ENCODE peak calls at places on chromosome 10, in four cellular contexts. One of them, this sample, is unnamed.

GRCh38 chr10:28975891-28976471 is 298.7 kb downstream of the BAMBI start:
- DNase-seq in HepG2: peak
- DNase-seq in GM12878: no peak
- DNase-seq in H1: no peak
- DNase-seq in this sample: no peak

GRCh38 chr10:23001901-23002516 is 74.2 kb downstream of the ARMC3 start:
- DNase-seq in HepG2: no peak
- DNase-seq in GM12878: no peak
- DNase-seq in H1: peak
- DNase-seq in this sample: no peak

GRCh38 chr10:102342958-102343357 is 52.5 kb upstream of the NFKB2 start:
- DNase-seq in HepG2: no peak
- DNase-seq in GM12878: no peak
- DNase-seq in H1: no peak
- DNase-seq in this sample: no peak

GRCh38 chr10:97277551-97277950 is 14.9 kb downstream of the ARHGAP19 start:
- DNase-seq in HepG2: no peak
- DNase-seq in GM12878: no peak
- DNase-seq in H1: no peak
- DNase-seq in this sample: no peak

GRCh38 chr10:21401196-21401595 is 124.3 kb downstream of the SKIDA1 start:
- DNase-seq in HepG2: no peak
- DNase-seq in GM12878: no peak
- DNase-seq in H1: no peak
- DNase-seq in this sample: no peak

GRCh38 chr10:84177541-84178386 is 4.2 kb downstream of the GPR15LG start:
- DNase-seq in HepG2: no peak
- DNase-seq in GM12878: no peak
- DNase-seq in H1: no peak
- DNase-seq in this sample: no peak

GRCh38 chr10:62249974-62250373 is 18.7 kb downstream of the RTKN2 start:
- DNase-seq in HepG2: no peak
- DNase-seq in GM12878: no peak
- DNase-seq in H1: no peak
- DNase-seq in this sample: no peak

GRCh38 chr10:4131407-4132215 is 346.6 kb upstream of the KLF6 start:
- DNase-seq in HepG2: no peak
- DNase-seq in GM12878: peak
- DNase-seq in H1: no peak
- DNase-seq in this sample: no peak

GRCh38 chr10:98956576-98957260 is 278.9 kb downstream of the HPSE2 start:
- DNase-seq in HepG2: no peak
- DNase-seq in GM12878: no peak
- DNase-seq in H1: no peak
- DNase-seq in this sample: no peak

GRCh38 chr10:52466464-52466863 is 152.4 kb downstream of the DKK1 start:
- DNase-seq in HepG2: no peak
- DNase-seq in GM12878: no peak
- DNase-seq in H1: no peak
- DNase-seq in this sample: no peak

GRCh38 chr10:86971146-86971991 is 3.1 kb downstream of the ADIRF start:
- DNase-seq in HepG2: no peak
- DNase-seq in GM12878: peak
- DNase-seq in H1: peak
- DNase-seq in this sample: peak
- TF ChIP-seq TAF1 in HepG2: no peak
- TF ChIP-seq TAF1 in GM12878: peak
- TF ChIP-seq TAF1 in H1: peak
- TF ChIP-seq TAF1 in this sample: no peak

DNA sequence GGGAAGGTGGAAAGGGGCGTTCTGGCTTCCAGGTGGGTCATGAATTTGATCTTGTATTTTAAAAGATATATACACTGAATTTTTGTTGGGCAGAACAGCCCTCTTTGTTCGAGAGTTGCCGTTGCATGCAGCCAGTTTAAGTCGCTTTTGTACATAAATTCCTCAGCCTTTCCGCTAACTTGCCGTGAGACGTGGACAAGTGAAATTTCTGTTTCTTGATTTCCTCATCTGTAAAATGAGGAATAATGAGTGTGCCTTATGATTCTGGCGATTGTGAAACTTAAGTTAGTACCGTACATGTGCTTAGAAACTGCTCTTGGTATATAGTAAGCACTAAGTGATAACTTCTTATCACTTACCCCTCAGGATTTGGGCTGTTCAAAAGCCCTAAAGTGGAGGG is 1.3 kb downstream of the CCNJ start:
- DNase-seq in HepG2: peak
- DNase-seq in GM12878: no peak
- DNase-seq in H1: no peak
- DNase-seq in this sample: no peak
- TF ChIP-seq POLR2A in HepG2: no peak
- TF ChIP-seq POLR2A in GM12878: no peak
- TF ChIP-seq POLR2A in H1: no peak
- TF ChIP-seq POLR2A in this sample: no peak

GRCh38 chr10:44651395-44651661 is 259.8 kb upstream of the TMEM72 start:
- DNase-seq in HepG2: no peak
- DNase-seq in GM12878: no peak
- DNase-seq in H1: no peak
- DNase-seq in this sample: no peak

GRCh38 chr10:44650576-44651394 is 260.4 kb upstream of the TMEM72 start:
- DNase-seq in HepG2: no peak
- DNase-seq in GM12878: no peak
- DNase-seq in H1: no peak
- DNase-seq in this sample: no peak

GRCh38 chr10:44647473-44647872 is 262.6 kb upstream of the CXCL12 start:
- DNase-seq in HepG2: no peak
- DNase-seq in GM12878: no peak
- DNase-seq in H1: no peak
- DNase-seq in this sample: no peak

GRCh38 chr10:44648691-44649090 is 262.4 kb upstream of the TMEM72 start:
- DNase-seq in HepG2: no peak
- DNase-seq in GM12878: no peak
- DNase-seq in H1: no peak
- DNase-seq in this sample: no peak

DNA sequence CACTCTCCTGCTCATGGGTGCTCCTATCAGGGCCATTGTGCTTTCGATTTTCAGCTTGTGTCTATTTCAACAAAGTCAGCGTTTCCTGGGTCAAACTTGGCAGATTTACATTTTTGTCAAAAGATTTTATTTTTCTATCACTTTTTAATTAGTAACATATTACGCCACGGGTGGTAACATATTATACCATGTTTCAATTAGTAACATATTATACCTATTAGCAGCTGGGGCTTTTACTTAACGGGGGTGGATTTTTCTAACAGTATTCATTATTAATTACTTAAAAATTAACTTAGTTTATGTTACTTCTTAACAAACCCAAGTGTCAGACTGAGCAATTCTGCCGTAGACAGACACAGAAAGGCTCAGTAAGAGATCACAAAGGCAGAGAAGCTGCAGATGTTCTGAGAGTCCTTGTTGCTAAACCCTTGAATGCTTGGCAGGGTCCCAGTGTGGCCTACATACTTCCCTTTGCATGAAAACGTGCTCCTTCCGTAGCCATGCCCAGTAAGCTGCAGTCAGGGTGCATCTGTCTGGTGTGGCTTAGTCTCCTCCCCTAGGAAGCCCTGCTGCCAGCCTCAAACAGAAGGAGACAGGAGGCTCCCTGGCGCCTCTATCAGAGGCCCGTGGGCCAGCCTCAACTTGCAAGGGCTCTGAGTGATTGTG is 263.1 kb upstream of the CXCL12 start:
- DNase-seq in HepG2: no peak
- DNase-seq in GM12878: peak
- DNase-seq in H1: no peak
- DNase-seq in this sample: no peak
- TF ChIP-seq TAF1 in HepG2: no peak
- TF ChIP-seq TAF1 in GM12878: no peak
- TF ChIP-seq TAF1 in H1: no peak
- TF ChIP-seq TAF1 in this sample: no peak

GRCh38 chr10:109979215-109979614 is 28.6 kb upstream of the ADD3 start:
- DNase-seq in HepG2: no peak
- DNase-seq in GM12878: no peak
- DNase-seq in H1: no peak
- DNase-seq in this sample: no peak
- TF ChIP-seq POLR2A in HepG2: no peak
- TF ChIP-seq POLR2A in GM12878: no peak
- TF ChIP-seq POLR2A in H1: no peak
- TF ChIP-seq POLR2A in this sample: no peak

DNA sequence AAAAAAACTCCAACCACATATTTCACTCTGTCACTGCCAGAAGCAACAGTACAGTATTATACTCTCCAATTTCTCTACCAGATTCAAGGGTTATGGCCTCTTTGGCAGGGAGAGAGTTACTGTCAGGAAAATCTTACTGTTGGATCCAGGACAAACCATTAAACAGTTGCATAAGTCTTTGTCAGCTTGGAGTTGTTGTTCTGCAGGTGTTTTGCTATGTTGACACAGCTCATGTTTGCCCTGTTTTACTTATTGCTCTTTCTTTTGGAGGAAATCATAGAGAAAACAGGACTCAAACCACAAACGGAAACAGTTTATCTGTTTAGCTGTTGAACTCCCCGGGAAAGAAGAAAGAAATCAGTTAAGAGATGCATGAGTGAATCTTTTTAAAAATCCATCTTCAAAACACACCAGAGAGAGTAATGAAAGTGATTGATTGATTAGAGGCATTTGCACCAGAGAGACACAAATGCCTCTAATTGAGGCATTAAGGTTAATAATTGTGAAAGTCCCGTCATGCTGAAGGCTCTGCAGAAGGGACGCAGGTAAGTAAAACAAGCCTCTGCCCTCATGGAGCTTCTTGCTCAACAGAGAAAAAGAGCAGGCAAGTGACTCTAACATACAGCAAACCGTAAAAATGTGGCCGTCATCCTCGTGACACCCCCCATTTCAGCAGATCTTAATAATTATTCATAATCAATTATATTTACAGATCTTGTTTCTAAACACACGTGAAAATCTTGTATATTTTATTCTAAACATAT is 38.7 kb upstream of the ARHGAP21 start:
- DNase-seq in HepG2: no peak
- DNase-seq in GM12878: no peak
- DNase-seq in H1: no peak
- DNase-seq in this sample: no peak
- TF ChIP-seq TAF1 in HepG2: no peak
- TF ChIP-seq TAF1 in GM12878: no peak
- TF ChIP-seq TAF1 in H1: no peak
- TF ChIP-seq TAF1 in this sample: no peak

GRCh38 chr10:31603245-31604087 is 284.4 kb downstream of the ZEB1 start:
- DNase-seq in HepG2: peak
- DNase-seq in GM12878: peak
- DNase-seq in H1: peak
- DNase-seq in this sample: peak
- TF ChIP-seq POLR2A in HepG2: no peak
- TF ChIP-seq POLR2A in GM12878: peak
- TF ChIP-seq POLR2A in H1: peak
- TF ChIP-seq POLR2A in this sample: no peak